ENCODE peak calls at places on chromosomes 12 and 14, in five cellular contexts. Y is ovary, U is HepG2, T is fibroblast of lung, H is SJSA1. G is an unnamed sample.

GRCh38 chr14:95113476-95113875 is 43.9 kb downstream of the DICER1 start:
- DNase-seq in Y (no peak), U (no peak), H (no peak), T (no peak), G (no peak)

GRCh38 chr12:69838086-69838440 is 13.0 kb downstream of the MYRFL start:
- DNase-seq in H (no peak), T (no peak), Y (no peak), U (no peak), G (no peak)

GRCh38 chr14:77039285-77040058 is 11.0 kb upstream of the IRF2BPL start:
- DNase-seq in T (peak; percentile 74), Y (peak; percentile 38), H (no peak), U (no peak), G (no peak)

GRCh38 chr14:29999013-29999539 is 71.4 kb upstream of the PRKD1 start:
- DNase-seq in Y (no peak), U (no peak), T (no peak), H (no peak), G (no peak)

GRCh38 chr14:93880025-93880820 is 46.9 kb upstream of the FAM181A start:
- DNase-seq in U (no peak), H (no peak), Y (no peak), T (no peak), G (no peak)

GRCh38 chr12:78192979-78193378 is 362.3 kb downstream of the NAV3 start:
- DNase-seq in Y (no peak), H (no peak), U (no peak), T (peak; percentile 50), G (no peak)

GRCh38 chr12:58966939-58967338 is 46.6 kb upstream of the LRIG3 start:
- DNase-seq in H (no peak), U (no peak), T (peak; percentile 22), Y (no peak), G (no peak)

GRCh38 chr12:53591301-53592206 is 34.6 kb downstream of the ATF7 start:
- DNase-seq in H (no peak), T (no peak), Y (no peak), U (peak; percentile 41), G (no peak)

GRCh38 chr14:78982551-78982950 is 812.4 kb downstream of the NRXN3 start:
- DNase-seq in U (no peak), T (peak; percentile 41), H (no peak), Y (no peak), G (no peak)

GRCh38 chr12:41681898-41682297 is 462.8 kb downstream of the GXYLT1 start:
- DNase-seq in Y (no peak), H (no peak), U (no peak), T (no peak), G (no peak)

GRCh38 chr12:66678640-66679268 is at the start of gene GRIP1:
- DNase-seq in U (no peak), Y (no peak), H (no peak), T (no peak), G (no peak)

GRCh38 chr14:22084393-22085281 is 411.0 kb upstream of the OR4E1 start:
- DNase-seq in Y (peak; percentile 27), U (peak; percentile 76), T (peak; percentile 69), H (no peak), G (peak; percentile 53)

GRCh38 chr14:54579606-54580005 is 12.7 kb downstream of the SAMD4A start:
- DNase-seq in Y (no peak), U (no peak), H (no peak), T (no peak), G (no peak)

GRCh38 chr12:32983968-32984367 is 87.4 kb upstream of the PKP2 start:
- DNase-seq in Y (no peak), T (no peak), H (no peak), U (no peak), G (no peak)

DNA sequence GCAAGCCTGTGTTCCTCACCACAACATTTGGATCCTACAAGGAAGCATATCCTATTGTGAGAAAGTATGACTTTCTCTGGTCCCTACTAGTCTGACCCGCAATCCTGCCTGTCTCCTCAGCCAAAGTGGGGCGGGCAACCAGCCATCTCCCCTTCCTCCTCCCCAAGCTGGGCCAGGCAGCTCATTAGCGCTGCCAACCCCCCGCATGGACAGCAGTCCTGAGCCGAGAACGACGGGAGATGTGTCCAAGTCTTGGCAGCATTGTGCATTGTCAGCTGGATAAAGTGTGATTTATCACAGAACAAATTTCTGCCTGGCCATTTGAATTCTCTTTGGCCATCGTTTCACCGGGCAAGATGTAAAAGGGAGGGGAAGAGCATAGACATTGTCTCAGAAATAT is 139.4 kb downstream of the SLC15A4 start:
- DNase-seq in U (no peak), H (no peak), Y (no peak), T (no peak), G (no peak)
- H3K9me3 ChIP-seq in U (no peaks in the 10 kb centered on the region), H (no peaks in the 10 kb centered on the region), Y (no peaks in the 10 kb centered on the region), T (no peaks in the 10 kb centered on the region), G (no peaks in the 10 kb centered on the region)

GRCh38 chr12:57834086-57834876 is 12.2 kb downstream of the CTDSP2 start:
- DNase-seq in T (no peak), H (peak; percentile 85), Y (no peak), U (no peak), G (no peak)

GRCh38 chr12:57830393-57830792 is 11.9 kb upstream of the AVIL start:
- DNase-seq in U (no peak), H (peak; percentile 85), T (no peak), Y (no peak), G (no peak)

GRCh38 chr12:57833672-57834071 is 12.9 kb downstream of the CTDSP2 start:
- DNase-seq in Y (no peak), U (no peak), H (peak; percentile 88), T (no peak), G (no peak)

GRCh38 chr12:57835366-57836288 is 10.9 kb downstream of the CTDSP2 start:
- DNase-seq in H (peak; percentile 88), Y (no peak), T (no peak), U (no peak), G (no peak)

GRCh38 chr12:57832966-57833365 is 13.6 kb downstream of the CTDSP2 start:
- DNase-seq in T (no peak), U (no peak), Y (no peak), H (no peak), G (no peak)
- H3K4me1 ChIP-seq in T (peaks cover 49% of the 10 kb centered on the region), U (peaks cover 56% of the 10 kb centered on the region), Y (peaks cover 55% of the 10 kb centered on the region), H (peaks cover 62% of the 10 kb centered on the region), G (peaks cover 73% of the 10 kb centered on the region)

GRCh38 chr12:16135323-16135722 is 142.2 kb downstream of the SLC15A5 start:
- DNase-seq in U (peak; percentile 4), T (no peak), Y (no peak), H (no peak), G (no peak)
- H3K9me3 ChIP-seq in U (peaks cover 31% of the 10 kb centered on the region), T (no peaks in the 10 kb centered on the region), Y (no peaks in the 10 kb centered on the region), H (no peaks in the 10 kb centered on the region), G (peaks cover 9% of the 10 kb centered on the region)

GRCh38 chr12:7642876-7643309 is 22.8 kb downstream of the APOBEC1 start:
- DNase-seq in U (peak; percentile 15), H (no peak), Y (no peak), T (peak; percentile 9), G (peak; percentile 11)
- H3K4me1 ChIP-seq in U (peaks cover 26% of the 10 kb centered on the region), H (no peaks in the 10 kb centered on the region), Y (no peaks in the 10 kb centered on the region), T (no peaks in the 10 kb centered on the region), G (peaks cover 16% of the 10 kb centered on the region)

GRCh38 chr14:70339970-70340369 is 19.5 kb downstream of the COX16 start:
- DNase-seq in Y (no peak), H (no peak), U (no peak), T (no peak), G (no peak)
- H3K9me3 ChIP-seq in Y (no peaks in the 10 kb centered on the region), H (no peaks in the 10 kb centered on the region), U (peaks cover 9% of the 10 kb centered on the region), T (no peaks in the 10 kb centered on the region), G (peaks cover 25% of the 10 kb centered on the region)

GRCh38 chr12:96099986-96100385 is 64.6 kb upstream of the LTA4H start:
- DNase-seq in H (no peak), T (no peak), Y (no peak), U (no peak), G (no peak)
- H3K4me1 ChIP-seq in H (no peaks in the 10 kb centered on the region), T (no peaks in the 10 kb centered on the region), Y (no peaks in the 10 kb centered on the region), U (no peaks in the 10 kb centered on the region), G (peaks cover 45% of the 10 kb centered on the region)

GRCh38 chr12:96864335-96864734 is 42.7 kb upstream of the NEDD1 start:
- DNase-seq in T (no peak), U (no peak), Y (no peak), H (no peak), G (no peak)

GRCh38 chr12:96858162-96858561 is 48.9 kb upstream of the NEDD1 start:
- DNase-seq in H (no peak), Y (no peak), T (no peak), U (no peak), G (no peak)

GRCh38 chr12:96861656-96862055 is 45.4 kb upstream of the NEDD1 start:
- DNase-seq in Y (no peak), H (no peak), U (no peak), T (no peak), G (no peak)

DNA sequence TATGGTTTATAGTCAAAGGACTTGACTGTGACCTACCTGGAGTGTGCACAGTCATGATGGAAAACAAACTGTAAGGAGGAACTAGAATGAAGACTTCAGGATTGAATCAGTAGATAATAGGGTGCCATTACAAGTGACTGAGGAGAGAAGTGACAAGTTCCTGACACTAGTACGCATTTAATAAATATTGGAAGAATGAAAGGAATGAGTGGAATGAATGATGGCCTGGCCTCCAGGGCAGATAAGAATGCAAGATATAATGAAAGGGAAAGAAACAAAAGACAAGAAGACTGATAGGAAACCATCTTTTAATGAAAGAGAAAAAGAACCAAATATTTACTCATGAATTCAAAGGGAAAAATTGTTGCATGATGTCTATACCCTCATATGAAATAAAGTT is 44.7 kb upstream of the NEDD1 start:
- DNase-seq in T (no peak), Y (no peak), H (no peak), U (no peak), G (no peak)
- H3K9me3 ChIP-seq in T (no peaks in the 10 kb centered on the region), Y (no peaks in the 10 kb centered on the region), H (no peaks in the 10 kb centered on the region), U (no peaks in the 10 kb centered on the region), G (no peaks in the 10 kb centered on the region)

GRCh38 chr12:110370732-110371141 is 32.8 kb downstream of the ANAPC7 start:
- DNase-seq in Y (no peak), H (no peak), U (no peak), T (no peak), G (no peak)
- H3K4me1 ChIP-seq in Y (peaks cover 6% of the 10 kb centered on the region), H (peaks cover 20% of the 10 kb centered on the region), U (peaks cover 23% of the 10 kb centered on the region), T (peaks cover 5% of the 10 kb centered on the region), G (no peaks in the 10 kb centered on the region)

G was measured in CD4-positive, CD25-positive, alpha-beta regulatory T cell.